ENCODE peak calls at places on chromosome 4, in ten cellular contexts. Q, H, P, L, M, G, T, V, R and N are unnamed samples.

GRCh38 chr4:158051401-158052235 is 121.2 kb downstream of the GASK1B start:
- DNase-seq in Q (no peak), H (no peak), P (peak; percentile 97), L (peak; percentile 4), M (no peak), G (no peak), T (no peak), V (peak; percentile 40), R (no peak), N (no peak)

GRCh38 chr4:158856852-158857251 is 88.0 kb downstream of the FNIP2 start:
- DNase-seq in Q (peak; percentile 26), H (peak; percentile 48), P (peak; percentile 54), L (peak; percentile 25), M (peak; percentile 52), G (peak; percentile 75), T (no peak), V (peak; percentile 41), R (peak; percentile 35), N (no peak)

GRCh38 chr4:5526070-5526831 is 182.1 kb downstream of the EVC2 start:
- DNase-seq in Q (no peak), H (no peak), P (peak; percentile 12), L (no peak), M (no peak), G (no peak), T (no peak), V (no peak), R (no peak), N (no peak)

GRCh38 chr4:129342820-129343219 is 246.9 kb downstream of the C4orf33 start:
- DNase-seq in Q (no peak), H (no peak), P (peak; percentile 61), L (peak; percentile 78), M (peak; percentile 61), G (no peak), T (no peak), V (peak; percentile 54), R (no peak), N (no peak)

GRCh38 chr4:89715611-89716010 is 121.3 kb downstream of the SNCA start:
- DNase-seq in Q (no peak), H (no peak), P (no peak), L (no peak), M (no peak), G (no peak), T (no peak), V (no peak), R (no peak), N (no peak)

GRCh38 chr4:38866973-38867477 is 581 bp upstream of the FAM114A1 start:
- DNase-seq in Q (no peak), H (no peak), P (no peak), L (no peak), M (no peak), G (peak; percentile 31), T (no peak), V (no peak), R (no peak), N (no peak)

GRCh38 chr4:82648356-82648755 is 86.6 kb upstream of the TMEM150C start:
- DNase-seq in Q (no peak), H (no peak), P (peak; percentile 49), L (peak; percentile 31), M (peak; percentile 38), G (no peak), T (no peak), V (no peak), R (no peak), N (no peak)

GRCh38 chr4:25815586-25815985 is 47.2 kb downstream of the SEL1L3 start:
- DNase-seq in Q (no peak), H (no peak), P (peak; percentile 42), L (no peak), M (no peak), G (no peak), T (no peak), V (no peak), R (no peak), N (no peak)

GRCh38 chr4:41305486-41305885 is 48.8 kb downstream of the UCHL1 start:
- DNase-seq in Q (no peak), H (no peak), P (no peak), L (no peak), M (no peak), G (no peak), T (no peak), V (no peak), R (no peak), N (no peak)

GRCh38 chr4:85657143-85657542 is 182.2 kb downstream of the ARHGAP24 start:
- DNase-seq in Q (no peak), H (no peak), P (no peak), L (no peak), M (no peak), G (no peak), T (no peak), V (no peak), R (peak; percentile 13), N (no peak)
- H3K4me1 ChIP-seq in Q (no peaks in the 10 kb centered on the region), H (peaks cover 42% of the 10 kb centered on the region), P (no peaks in the 10 kb centered on the region), L (no peaks in the 10 kb centered on the region), M (no peaks in the 10 kb centered on the region), G (peaks cover 44% of the 10 kb centered on the region), T (no peaks in the 10 kb centered on the region), V (no peaks in the 10 kb centered on the region), R (peaks cover 10% of the 10 kb centered on the region), N (no peaks in the 10 kb centered on the region)

GRCh38 chr4:168585168-168586091 is 88.6 kb downstream of the PALLD start:
- DNase-seq in Q (peak; percentile 63), H (peak; percentile 4), P (peak; percentile 78), L (peak; percentile 83), M (peak; percentile 82), G (peak; percentile 49), T (peak; percentile 65), V (peak; percentile 88), R (no peak), N (peak; percentile 60)

GRCh38 chr4:168589154-168589553 is 92.3 kb downstream of the PALLD start:
- DNase-seq in Q (peak; percentile 94), H (no peak), P (peak; percentile 89), L (peak; percentile 99), M (peak; percentile 98), G (no peak), T (no peak), V (peak; percentile 27), R (no peak), N (peak; percentile 75)

GRCh38 chr4:168584321-168584771 is 87.5 kb downstream of the PALLD start:
- DNase-seq in Q (no peak), H (no peak), P (peak; percentile 82), L (peak; percentile 78), M (peak; percentile 76), G (no peak), T (no peak), V (no peak), R (no peak), N (no peak)

GRCh38 chr4:168587326-168588125 is 90.7 kb downstream of the PALLD start:
- DNase-seq in Q (peak; percentile 89), H (no peak), P (peak; percentile 95), L (peak; percentile 100), M (peak; percentile 95), G (no peak), T (no peak), V (peak; percentile 32), R (no peak), N (peak; percentile 79)

GRCh38 chr4:168586926-168587325 is 90.1 kb downstream of the PALLD start:
- DNase-seq in Q (no peak), H (no peak), P (no peak), L (no peak), M (no peak), G (no peak), T (no peak), V (no peak), R (no peak), N (no peak)
- H3K4me3 ChIP-seq in Q (peak overlapping the region; percentile 38), H (no peak overlapping the region), P (no peak overlapping the region), L (no peak overlapping the region), M (peak overlapping the region; percentile 38), G (no peak overlapping the region), T (no peak overlapping the region), V (no peak overlapping the region), R (no peak overlapping the region), N (peak overlapping the region; percentile 39)

GRCh38 chr4:112807999-112808398 is 171.1 kb downstream of the LARP7 start:
- DNase-seq in Q (no peak), H (no peak), P (no peak), L (no peak), M (no peak), G (no peak), T (no peak), V (no peak), R (no peak), N (no peak)
- H2AFZ ChIP-seq in Q (no peak overlapping the region), H (peak overlapping the region; percentile 27), P (no peak overlapping the region), L (no peak overlapping the region), M (no peak overlapping the region), G (no peak overlapping the region), T (no peak overlapping the region), V (no peak overlapping the region), R (no peak overlapping the region), N (no peak overlapping the region)

DNA sequence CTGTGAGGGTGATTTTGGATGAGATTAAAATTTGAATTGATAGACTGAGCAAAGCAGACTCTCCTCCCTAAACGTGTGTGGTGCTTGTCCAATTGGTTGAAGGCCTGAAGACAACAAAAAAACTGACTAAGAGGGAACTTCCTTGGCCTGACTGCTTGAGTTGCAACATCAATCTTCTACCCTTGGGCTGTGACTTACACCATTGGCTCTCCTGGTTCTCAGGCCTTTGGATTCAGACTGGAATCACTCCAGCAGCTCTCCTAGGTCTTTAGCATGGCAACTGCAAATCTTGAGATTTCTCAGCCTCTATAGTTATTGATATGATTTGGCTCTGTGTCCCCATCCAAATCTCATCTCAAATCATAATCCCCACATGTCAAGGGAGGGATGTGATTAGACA is 49.7 kb upstream of the IGFBP7 start:
- DNase-seq in Q (no peak), H (no peak), P (peak; percentile 37), L (peak; percentile 39), M (no peak), G (no peak), T (no peak), V (no peak), R (no peak), N (no peak)
- H3K4me1 ChIP-seq in Q (peaks cover 2% of the 10 kb centered on the region), H (no peaks in the 10 kb centered on the region), P (peaks cover 2% of the 10 kb centered on the region), L (peaks cover 23% of the 10 kb centered on the region), M (peaks cover 14% of the 10 kb centered on the region), G (peaks cover 3% of the 10 kb centered on the region), T (peaks cover 14% of the 10 kb centered on the region), V (peaks cover 4% of the 10 kb centered on the region), R (peaks cover 17% of the 10 kb centered on the region), N (no peaks in the 10 kb centered on the region)

DNA sequence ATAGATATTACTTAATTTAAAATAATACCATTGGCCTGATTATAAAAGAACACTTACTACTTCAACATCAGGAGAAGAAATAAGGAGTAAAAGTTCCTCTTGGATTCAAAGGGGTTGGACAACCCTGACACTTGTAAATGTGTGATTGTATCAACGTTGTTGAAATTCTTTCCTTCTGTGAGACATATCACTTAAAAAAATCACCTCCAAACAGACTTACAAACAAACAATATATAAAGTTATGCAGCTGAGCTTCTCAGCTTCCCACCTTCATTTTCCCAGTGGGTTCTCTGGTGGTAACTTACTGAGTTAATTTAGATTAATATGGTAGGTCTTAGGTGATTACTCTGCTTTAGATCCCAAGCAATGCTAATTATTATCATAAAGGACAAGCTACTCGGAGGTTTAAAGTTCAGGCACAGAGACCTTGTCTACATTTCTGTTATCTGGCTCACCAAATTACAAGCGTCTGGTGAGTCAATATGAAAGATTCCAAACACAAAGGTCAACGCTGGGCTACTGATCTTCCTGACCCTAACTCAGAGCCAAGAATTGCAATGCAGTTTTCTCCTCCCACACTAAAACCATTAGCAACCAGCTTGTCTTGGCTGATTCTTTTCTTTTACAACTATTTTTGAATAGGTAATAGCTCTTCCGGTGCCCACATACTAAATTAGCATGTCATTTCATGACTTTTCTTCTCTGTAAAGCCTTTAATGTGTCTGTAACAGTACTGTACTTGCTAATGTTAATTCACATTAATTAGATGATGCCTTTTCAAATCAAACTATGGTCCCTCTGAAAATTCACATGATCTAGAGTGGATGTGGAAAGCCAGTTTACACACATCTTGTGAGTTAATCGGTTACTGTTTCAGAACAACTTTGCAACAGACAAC is 157.6 kb downstream of the RASL11B start:
- DNase-seq in Q (no peak), H (no peak), P (peak; percentile 82), L (peak; percentile 51), M (peak; percentile 27), G (no peak), T (no peak), V (peak; percentile 42), R (no peak), N (no peak)
- H3K4me3 ChIP-seq in Q (no peak overlapping the region), H (no peak overlapping the region), P (no peak overlapping the region), L (no peak overlapping the region), M (no peak overlapping the region), G (no peak overlapping the region), T (no peak overlapping the region), V (no peak overlapping the region), R (no peak overlapping the region), N (no peak overlapping the region)